ENCODE peak calls at places on chromosomes 6 and 20, in four cellular contexts. Q, D, O and S are unnamed samples.

GRCh38 chr6:15922510-15923307 is 206.2 kb upstream of the MYLIP start:
- DNase-seq in D (no peak), Q (no peak), O (no peak), S (peak; percentile 98)

GRCh38 chr20:61726979-61727378 is 338.7 kb downstream of the TAF4 start:
- DNase-seq in Q (no peak), O (no peak), D (no peak), S (no peak)

GRCh38 chr6:56072856-56073255 is 174.5 kb downstream of the COL21A1 start:
- DNase-seq in Q (no peak), O (no peak), D (no peak), S (peak; percentile 87)

GRCh38 chr6:132445201-132445951 is 44.1 kb upstream of the MOXD1 start:
- DNase-seq in Q (no peak), O (peak; percentile 88), D (no peak), S (peak; percentile 95)

GRCh38 chr6:95593025-95593424 is 15.7 kb downstream of the MANEA start:
- DNase-seq in O (no peak), D (no peak), Q (no peak), S (no peak)

GRCh38 chr6:129659590-129660345 is 50.2 kb downstream of the ARHGAP18 start:
- DNase-seq in O (peak; percentile 39), Q (no peak), D (no peak), S (peak; percentile 73)

GRCh38 chr20:15851576-15852075 is 721.6 kb downstream of the KIF16B start:
- DNase-seq in Q (no peak), D (no peak), O (no peak), S (no peak)

GRCh38 chr6:149636116-149636515 is 12.4 kb downstream of the KATNA1 start:
- DNase-seq in D (no peak), Q (no peak), O (peak; percentile 63), S (peak; percentile 52)

GRCh38 chr6:6365242-6365641 is 44.8 kb upstream of the F13A1 start:
- DNase-seq in O (no peak), D (no peak), Q (no peak), S (no peak)

GRCh38 chr20:13771853-13772453 is 12.8 kb downstream of the ESF1 start:
- DNase-seq in Q (no peak), D (peak; percentile 51), O (peak; percentile 27), S (peak; percentile 48)

GRCh38 chr6:165663736-165664552 is 903 bp upstream of the PDE10A start:
- DNase-seq in O (no peak), D (peak; percentile 29), Q (no peak), S (no peak)

GRCh38 chr20:46202758-46203509 is 84.8 kb downstream of the CD40 start:
- DNase-seq in Q (peak; percentile 47), D (no peak), O (no peak), S (no peak)

GRCh38 chr6:75023634-75024033 is 182.2 kb downstream of the COL12A1 start:
- DNase-seq in D (no peak), Q (no peak), O (peak; percentile 69), S (peak; percentile 54)

GRCh38 chr20:31475472-31476312 is 604 bp downstream of the REM1 start:
- DNase-seq in D (no peak), O (no peak), Q (no peak), S (no peak)

GRCh38 chr6:166952122-166952521 is 4.2 kb downstream of the RNASET2 start:
- DNase-seq in D (no peak), Q (no peak), O (no peak), S (no peak)

GRCh38 chr6:155417454-155417853 is 38.2 kb downstream of the NOX3 start:
- DNase-seq in Q (no peak), O (peak; percentile 16), D (no peak), S (peak; percentile 18)

GRCh38 chr6:20542927-20543602 is 8.8 kb downstream of the CDKAL1 start:
- DNase-seq in Q (no peak), D (no peak), O (peak; percentile 84), S (peak; percentile 87)

GRCh38 chr20:52889225-52889624 is 82.9 kb upstream of the TSHZ2 start:
- DNase-seq in Q (no peak), O (no peak), D (no peak), S (peak; percentile 0)

GRCh38 chr6:1482381-1483166 is 93.2 kb downstream of the FOXF2 start:
- DNase-seq in O (peak; percentile 44), D (no peak), Q (no peak), S (peak; percentile 17)

GRCh38 chr20:53926428-53927028 is 143.9 kb downstream of the BCAS1 start:
- DNase-seq in Q (no peak), O (peak; percentile 97), D (no peak), S (peak; percentile 99)

GRCh38 chr6:170143401-170144150 is 147.3 kb downstream of the DLL1 start:
- DNase-seq in O (no peak), D (no peak), Q (no peak), S (no peak)

GRCh38 chr6:14638932-14639875 is 521.6 kb downstream of the CD83 start:
- DNase-seq in D (no peak), O (peak; percentile 60), Q (no peak), S (peak; percentile 47)

GRCh38 chr6:168637853-168638252 is 196.9 kb downstream of the SMOC2 start:
- DNase-seq in O (no peak), Q (no peak), D (no peak), S (no peak)

GRCh38 chr6:117547688-117548621 is 54.4 kb downstream of the GOPC start:
- DNase-seq in D (no peak), O (peak; percentile 54), Q (peak; percentile 34), S (no peak)

GRCh38 chr20:2817891-2818595 is 1.9 kb downstream of the TMEM239 start:
- DNase-seq in O (no peak), D (no peak), Q (peak; percentile 53), S (no peak)

GRCh38 chr6:41515995-41516394 is 30.2 kb upstream of the FOXP4 start:
- DNase-seq in D (peak; percentile 39), O (no peak), Q (no peak), S (no peak)

GRCh38 chr6:151493495-151494234 is at the start of gene CCDC170:
- DNase-seq in Q (no peak), O (no peak), D (peak; percentile 38), S (peak; percentile 10)

GRCh38 chr6:76633259-76633658 is 560.8 kb upstream of the IMPG1 start:
- DNase-seq in D (no peak), O (no peak), Q (no peak), S (no peak)

GRCh38 chr6:157428418-157429202 is 47.6 kb downstream of the ZDHHC14 start:
- DNase-seq in Q (no peak), O (peak; percentile 7), D (no peak), S (no peak)

GRCh38 chr6:133055527-133055966 is 185.6 kb upstream of the EYA4 start:
- DNase-seq in O (no peak), D (no peak), Q (no peak), S (no peak)

GRCh38 chr6:109172096-109172495 is 76.8 kb downstream of the CEP57L1 start:
- DNase-seq in D (no peak), O (no peak), Q (no peak), S (no peak)

GRCh38 chr6:130697661-130698535 is 129.3 kb upstream of the SMLR1 start:
- DNase-seq in Q (peak; percentile 65), O (peak; percentile 66), D (peak; percentile 50), S (peak; percentile 74)

GRCh38 chr6:16762547-16763477 is 1.6 kb upstream of the ATXN1 start:
- DNase-seq in O (peak; percentile 97), D (peak; percentile 64), Q (no peak), S (peak; percentile 75)

GRCh38 chr20:43842126-43843020 is 72.3 kb upstream of the TOX2 start:
- DNase-seq in O (no peak), D (no peak), Q (no peak), S (no peak)

GRCh38 chr20:43838703-43839060 is 76.0 kb upstream of the TOX2 start:
- DNase-seq in O (no peak), D (no peak), Q (no peak), S (no peak)

GRCh38 chr20:43837856-43838702 is 76.6 kb upstream of the TOX2 start:
- DNase-seq in O (no peak), D (no peak), Q (no peak), S (no peak)

GRCh38 chr20:43839793-43840199 is 74.9 kb upstream of the TOX2 start:
- DNase-seq in O (no peak), Q (no peak), D (no peak), S (no peak)

GRCh38 chr20:43840382-43841070 is 74.1 kb upstream of the TOX2 start:
- DNase-seq in Q (no peak), O (peak; percentile 29), D (no peak), S (peak; percentile 31)
- TF ChIP-seq CTCF in Q (no peak), O (peak; percentile 41), D (peak; percentile 50), S (peak; percentile 57)

GRCh38 chr6:72386324-72386723 is 235.5 kb upstream of the KCNQ5 start:
- DNase-seq in D (no peak), O (peak; percentile 15), Q (no peak), S (peak; percentile 80)
- H3K4me3 ChIP-seq in D (no peak overlapping the region), O (no peak overlapping the region), Q (no peak overlapping the region), S (peak overlapping the region; percentile 45)

DNA sequence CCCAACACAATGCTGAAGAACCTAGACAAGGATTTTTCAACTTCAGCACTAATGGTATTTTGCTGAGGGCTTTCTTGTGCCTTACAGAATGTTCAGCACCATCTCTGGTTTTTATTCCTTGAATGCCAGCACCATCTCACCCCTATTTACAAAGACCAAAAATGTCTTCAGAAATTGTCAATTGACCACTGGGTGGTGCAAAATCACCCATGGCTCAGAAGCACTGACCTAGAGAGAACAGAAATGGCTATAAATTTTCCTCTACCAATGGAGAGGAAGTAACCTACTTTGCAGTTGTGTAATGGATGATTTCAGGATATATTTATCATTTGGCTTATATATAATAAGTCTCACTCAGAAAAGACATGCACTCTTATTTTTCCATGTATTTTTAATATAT is 431.0 kb upstream of the IRAK1BP1 start:
- DNase-seq in O (peak; percentile 33), D (no peak), Q (no peak), S (peak; percentile 70)
- TF ChIP-seq CTCF in O (peak; percentile 48), D (peak; percentile 18), Q (no peak), S (peak; percentile 46)

GRCh38 chr20:33653218-33653899 is 8.8 kb upstream of the C20orf144 start:
- DNase-seq in D (peak; percentile 79), O (peak; percentile 66), Q (peak; percentile 69), S (peak; percentile 78)
- H3K4me3 ChIP-seq in D (no peak overlapping the region), O (no peak overlapping the region), Q (no peak overlapping the region), S (no peak overlapping the region)

GRCh38 chr6:162580619-162581018 is 146.9 kb downstream of the PRKN start:
- DNase-seq in D (no peak), Q (no peak), O (no peak), S (no peak)
- TF ChIP-seq CTCF in D (no peak), Q (no peak), O (no peak), S (no peak)